ENCODE peak calls at places on chromosome 1, in nine cellular contexts. A, P, W, Y, L, B, K, O and N are unnamed samples.

GRCh38 chr1:198443374-198444233 is 96.9 kb downstream of the ATP6V1G3 start:
- DNase-seq in A (no peak), P (peak; percentile 88), W (no peak), Y (no peak), L (peak; percentile 90), B (no peak), K (no peak), O (no peak), N (no peak)

GRCh38 chr1:216560527-216560926 is 137.3 kb upstream of the USH2A start:
- DNase-seq in A (no peak), P (no peak), W (no peak), Y (no peak), L (no peak), B (no peak), K (no peak), O (no peak), N (no peak)

GRCh38 chr1:167620002-167620401 is 10.0 kb upstream of the RCSD1 start:
- DNase-seq in A (no peak), P (no peak), W (no peak), Y (no peak), L (no peak), B (no peak), K (no peak), O (no peak), N (no peak)

GRCh38 chr1:155063550-155064108 is at the start of gene EFNA4:
- DNase-seq in A (peak; percentile 94), P (peak; percentile 89), W (peak; percentile 94), Y (peak; percentile 90), L (peak; percentile 88), B (peak; percentile 59), K (peak; percentile 88), O (peak; percentile 81), N (peak; percentile 98)

GRCh38 chr1:246160905-246161304 is 346.2 kb downstream of the SMYD3 start:
- DNase-seq in A (no peak), P (peak; percentile 68), W (peak; percentile 48), Y (no peak), L (no peak), B (no peak), K (no peak), O (no peak), N (no peak)

GRCh38 chr1:5738911-5739462 is 253.2 kb downstream of the NPHP4 start:
- DNase-seq in A (peak; percentile 61), P (no peak), W (peak; percentile 43), Y (no peak), L (no peak), B (no peak), K (no peak), O (no peak), N (no peak)

GRCh38 chr1:17010601-17011438 is 908 bp downstream of the ATP13A2 start:
- DNase-seq in A (no peak), P (peak; percentile 47), W (peak; percentile 88), Y (no peak), L (no peak), B (peak; percentile 60), K (peak; percentile 45), O (no peak), N (no peak)

GRCh38 chr1:3904843-3905185 is 4.7 kb upstream of the C1orf174 start:
- DNase-seq in A (no peak), P (no peak), W (no peak), Y (no peak), L (no peak), B (no peak), K (no peak), O (peak; percentile 1), N (no peak)

GRCh38 chr1:223341111-223341510 is 22.9 kb downstream of the SUSD4 start:
- DNase-seq in A (peak; percentile 87), P (no peak), W (peak; percentile 31), Y (no peak), L (no peak), B (no peak), K (peak; percentile 78), O (no peak), N (peak; percentile 81)

GRCh38 chr1:241998412-241998921 is 431 bp downstream of the MAP1LC3C start:
- DNase-seq in A (peak; percentile 84), P (peak; percentile 40), W (peak; percentile 87), Y (peak; percentile 74), L (peak; percentile 79), B (peak; percentile 12), K (peak; percentile 80), O (peak; percentile 42), N (peak; percentile 78)

GRCh38 chr1:160096491-160097116 is 1.8 kb downstream of the IGSF8 start:
- DNase-seq in A (no peak), P (no peak), W (no peak), Y (no peak), L (peak; percentile 36), B (no peak), K (no peak), O (no peak), N (no peak)

GRCh38 chr1:53498555-53499142 is 39.5 kb downstream of the DMRTB1 start:
- DNase-seq in A (no peak), P (no peak), W (no peak), Y (no peak), L (peak; percentile 22), B (no peak), K (no peak), O (no peak), N (no peak)

GRCh38 chr1:11946647-11947046 is 12.1 kb downstream of the PLOD1 start:
- DNase-seq in A (no peak), P (peak; percentile 35), W (no peak), Y (no peak), L (no peak), B (no peak), K (no peak), O (no peak), N (no peak)

GRCh38 chr1:53644909-53645689 is 93.9 kb downstream of the GLIS1 start:
- DNase-seq in A (peak; percentile 33), P (no peak), W (no peak), Y (no peak), L (peak; percentile 26), B (no peak), K (no peak), O (no peak), N (no peak)

GRCh38 chr1:176172215-176172614 is 34.9 kb downstream of the COP1 start:
- DNase-seq in A (no peak), P (no peak), W (no peak), Y (no peak), L (no peak), B (no peak), K (no peak), O (no peak), N (no peak)

GRCh38 chr1:207858806-207859205 is 52.1 kb downstream of the CD34 start:
- DNase-seq in A (no peak), P (no peak), W (no peak), Y (no peak), L (peak; percentile 85), B (no peak), K (no peak), O (no peak), N (no peak)

GRCh38 chr1:36384542-36385409 is 948 bp downstream of the STK40 start:
- DNase-seq in A (peak; percentile 91), P (peak; percentile 90), W (peak; percentile 94), Y (peak; percentile 28), L (peak; percentile 24), B (peak; percentile 75), K (peak; percentile 66), O (peak; percentile 30), N (peak; percentile 81)

GRCh38 chr1:104795931-104796330 is 1046.2 kb downstream of the AMY1C start:
- DNase-seq in A (no peak), P (no peak), W (no peak), Y (no peak), L (no peak), B (no peak), K (no peak), O (no peak), N (no peak)

GRCh38 chr1:89907669-89908293 is 86.9 kb downstream of the LRRC8D start:
- DNase-seq in A (no peak), P (peak; percentile 20), W (no peak), Y (no peak), L (peak; percentile 86), B (no peak), K (no peak), O (no peak), N (no peak)

GRCh38 chr1:100328133-100328532 is 24.2 kb upstream of the CDC14A start:
- DNase-seq in A (no peak), P (no peak), W (no peak), Y (no peak), L (no peak), B (no peak), K (no peak), O (no peak), N (no peak)

GRCh38 chr1:155078496-155079209 is at the start of gene EFNA3:
- DNase-seq in A (no peak), P (peak; percentile 74), W (peak; percentile 93), Y (peak; percentile 92), L (peak; percentile 38), B (peak; percentile 92), K (peak; percentile 83), O (peak; percentile 68), N (peak; percentile 91)

GRCh38 chr1:41423511-41424191 is 60.8 kb downstream of the EDN2 start:
- DNase-seq in A (peak; percentile 87), P (peak; percentile 81), W (no peak), Y (no peak), L (no peak), B (no peak), K (no peak), O (no peak), N (no peak)

GRCh38 chr1:219585837-219586465 is 27.0 kb downstream of the ZC3H11B start:
- DNase-seq in A (no peak), P (peak; percentile 34), W (no peak), Y (no peak), L (no peak), B (no peak), K (no peak), O (no peak), N (no peak)

GRCh38 chr1:206951318-206952105 is 5.2 kb upstream of the PIGR start:
- DNase-seq in A (no peak), P (peak; percentile 77), W (no peak), Y (no peak), L (no peak), B (no peak), K (no peak), O (no peak), N (peak; percentile 77)

GRCh38 chr1:54798769-54799641 is 2.1 kb downstream of the TTC22 start:
- DNase-seq in A (peak; percentile 49), P (peak; percentile 48), W (no peak), Y (no peak), L (peak; percentile 64), B (no peak), K (no peak), O (no peak), N (no peak)

GRCh38 chr1:17009706-17010105 is 2.0 kb downstream of the ATP13A2 start:
- DNase-seq in A (no peak), P (peak; percentile 16), W (peak; percentile 42), Y (no peak), L (no peak), B (no peak), K (no peak), O (no peak), N (no peak)

GRCh38 chr1:202143011-202143767 is 1.3 kb downstream of the ARL8A start:
- DNase-seq in A (no peak), P (no peak), W (peak; percentile 86), Y (no peak), L (no peak), B (no peak), K (peak; percentile 61), O (no peak), N (no peak)

GRCh38 chr1:237045278-237046016 is 3.5 kb downstream of the RYR2 start:
- DNase-seq in A (no peak), P (no peak), W (no peak), Y (no peak), L (no peak), B (no peak), K (no peak), O (no peak), N (no peak)

GRCh38 chr1:18955442-18956188 is 861 bp downstream of the IFFO2 start:
- DNase-seq in A (no peak), P (peak; percentile 81), W (peak; percentile 86), Y (peak; percentile 44), L (peak; percentile 69), B (no peak), K (peak; percentile 43), O (peak; percentile 71), N (peak; percentile 76)

GRCh38 chr1:44581205-44581604 is 93.1 kb downstream of the TMEM53 start:
- DNase-seq in A (peak; percentile 33), P (no peak), W (no peak), Y (no peak), L (no peak), B (no peak), K (no peak), O (no peak), N (no peak)

GRCh38 chr1:29254346-29254745 is 18.0 kb downstream of the PTPRU start:
- DNase-seq in A (peak; percentile 63), P (no peak), W (no peak), Y (no peak), L (no peak), B (no peak), K (no peak), O (no peak), N (no peak)